ENCODE peak calls at places on chromosomes 2 and 18, in six cellular contexts. P, V, F, O, X and W are unnamed samples.

GRCh38 chr2:1600191-1601063 is 143.9 kb downstream of the PXDN start:
- DNase-seq in F (peak; percentile 46), V (no peak), P (no peak), O (no peak), X (no peak), W (no peak)

GRCh38 chr2:24785704-24786321 is 7.4 kb downstream of the PTRHD1 start:
- DNase-seq in V (no peak), O (no peak), F (no peak), P (no peak), X (no peak), W (peak; percentile 95)

GRCh38 chr18:58645398-58645797 is 16.5 kb upstream of the ALPK2 start:
- DNase-seq in O (no peak), V (no peak), F (no peak), P (no peak), X (peak; percentile 25), W (no peak)

GRCh38 chr2:70992945-70993688 is 1.6 kb downstream of the TEX261 start:
- DNase-seq in O (no peak), F (no peak), V (peak; percentile 9), X (no peak), P (no peak), W (peak; percentile 64)

GRCh38 chr2:10993001-10993481 is 81.3 kb downstream of the KCNF1 start:
- DNase-seq in O (no peak), F (no peak), V (no peak), P (no peak), X (no peak), W (no peak)

GRCh38 chr2:220550995-220551702 is 923.7 kb downstream of the SLC4A3 start:
- DNase-seq in X (peak; percentile 36), O (no peak), P (no peak), V (no peak), F (no peak), W (no peak)

GRCh38 chr18:59006461-59007067 is 133.1 kb upstream of the SEC11C start:
- DNase-seq in P (no peak), O (no peak), V (no peak), F (no peak), X (no peak), W (no peak)

GRCh38 chr2:40346535-40347354 is 105.1 kb downstream of the SLC8A1 start:
- DNase-seq in O (no peak), V (no peak), F (no peak), P (no peak), X (no peak), W (no peak)

GRCh38 chr2:1643220-1643619 is 101.1 kb downstream of the PXDN start:
- DNase-seq in V (no peak), O (no peak), P (no peak), X (no peak), F (no peak), W (no peak)

GRCh38 chr2:29119211-29119610 is 4.0 kb downstream of the CLIP4 start:
- DNase-seq in F (no peak), V (no peak), O (no peak), P (no peak), X (peak; percentile 29), W (no peak)

GRCh38 chr18:48932822-48933510 is 17.8 kb downstream of the SMAD7 start:
- DNase-seq in P (peak; percentile 32), O (no peak), V (no peak), F (no peak), X (no peak), W (peak; percentile 78)
- H3K36me3 ChIP-seq in P (no peaks in the 10 kb centered on the region), O (no peaks in the 10 kb centered on the region), V (no peaks in the 10 kb centered on the region), F (no peaks in the 10 kb centered on the region), X (no peaks in the 10 kb centered on the region), W (no peaks in the 10 kb centered on the region)

GRCh38 chr2:54618646-54619565 is 104.6 kb upstream of the EML6 start:
- DNase-seq in X (no peak), F (no peak), O (peak; percentile 33), P (no peak), V (no peak), W (no peak)

GRCh38 chr2:54615832-54616534 is 107.5 kb upstream of the EML6 start:
- DNase-seq in O (no peak), F (no peak), V (no peak), P (no peak), X (no peak), W (no peak)

GRCh38 chr2:54614815-54615214 is 108.6 kb upstream of the EML6 start:
- DNase-seq in F (no peak), O (no peak), P (no peak), X (no peak), V (no peak), W (no peak)

GRCh38 chr2:54619660-54620231 is 103.7 kb upstream of the EML6 start:
- DNase-seq in O (no peak), X (no peak), V (no peak), P (no peak), F (no peak), W (no peak)

DNA sequence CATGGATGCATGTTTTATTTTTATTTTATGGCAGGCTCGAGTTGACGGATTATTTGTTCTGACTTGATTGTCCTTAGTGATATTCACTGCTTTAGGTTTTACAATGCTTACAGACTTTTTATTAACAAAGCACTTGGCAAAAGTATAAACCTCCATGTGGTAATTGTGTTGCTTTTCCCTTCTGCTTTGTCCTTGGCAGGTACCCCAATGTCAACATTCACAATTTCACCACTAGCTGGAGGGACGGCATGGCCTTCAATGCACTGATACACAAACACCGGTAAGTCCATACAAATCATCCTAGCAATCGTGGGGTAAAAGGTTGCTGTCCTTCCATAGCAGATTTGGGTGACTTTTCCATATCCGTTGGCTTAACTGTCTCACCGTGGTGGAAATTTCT is 106.1 kb upstream of the EML6 start:
- DNase-seq in F (no peak), O (no peak), V (no peak), X (no peak), P (no peak), W (no peak)
- H3K36me3 ChIP-seq in F (no peaks in the 10 kb centered on the region), O (peaks cover 15% of the 10 kb centered on the region), V (no peaks in the 10 kb centered on the region), X (peaks cover 27% of the 10 kb centered on the region), P (peaks cover 64% of the 10 kb centered on the region), W (no peaks in the 10 kb centered on the region)

GRCh38 chr2:133847591-133847990 is 279.3 kb upstream of the NCKAP5 start:
- DNase-seq in F (no peak), O (no peak), X (no peak), P (no peak), V (no peak), W (no peak)
- H3K36me3 ChIP-seq in F (no peaks in the 10 kb centered on the region), O (no peaks in the 10 kb centered on the region), X (no peaks in the 10 kb centered on the region), P (no peaks in the 10 kb centered on the region), V (no peaks in the 10 kb centered on the region), W (no peaks in the 10 kb centered on the region)

DNA sequence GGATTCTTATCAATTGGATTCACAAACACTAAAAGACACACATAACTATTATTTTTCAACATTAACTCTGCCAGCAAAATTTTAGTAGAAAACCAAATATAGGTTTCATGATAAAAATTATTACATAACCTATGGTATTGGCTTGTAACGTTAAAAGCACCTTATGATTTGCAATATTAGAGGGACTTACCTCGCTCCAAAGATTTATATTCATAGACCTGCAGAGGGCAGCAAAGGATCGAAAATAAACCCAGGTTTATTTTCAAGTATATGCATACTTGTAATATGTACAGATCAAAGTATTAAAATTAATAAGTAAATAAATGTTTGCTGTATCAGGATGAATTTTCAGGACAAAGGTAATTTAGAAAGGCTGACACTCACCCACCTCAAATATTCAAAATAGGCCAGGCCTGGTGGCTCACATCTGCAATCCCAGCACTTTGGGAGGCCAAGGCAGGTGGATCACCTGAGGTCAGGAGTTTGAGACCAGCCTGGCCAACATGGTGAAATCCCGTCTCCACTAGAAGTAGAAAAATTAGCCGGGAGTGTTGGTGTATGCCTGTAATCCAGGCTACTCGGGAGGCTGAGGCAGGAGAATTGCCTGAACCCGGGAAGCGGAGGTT is 45.3 kb downstream of the LRPPRC start:
- DNase-seq in F (no peak), V (no peak), X (peak; percentile 19), P (no peak), O (peak; percentile 17), W (peak; percentile 70)
- H3K36me3 ChIP-seq in F (no peaks in the 10 kb centered on the region), V (no peaks in the 10 kb centered on the region), X (peaks cover 66% of the 10 kb centered on the region), P (peaks cover 42% of the 10 kb centered on the region), O (peaks cover 29% of the 10 kb centered on the region), W (peaks cover 68% of the 10 kb centered on the region)

GRCh38 chr2:158666969-158667368 is 128.1 kb upstream of the DAPL1 start:
- DNase-seq in P (peak; percentile 36), F (no peak), V (no peak), O (no peak), X (no peak), W (no peak)

GRCh38 chr2:158667567-158667966 is 127.5 kb upstream of the DAPL1 start:
- DNase-seq in O (no peak), V (no peak), F (no peak), X (peak; percentile 74), P (no peak), W (no peak)

GRCh38 chr2:158665536-158666302 is 129.4 kb upstream of the DAPL1 start:
- DNase-seq in F (no peak), X (no peak), P (no peak), O (no peak), V (no peak), W (no peak)

GRCh38 chr2:158668394-158668793 is 126.7 kb upstream of the DAPL1 start:
- DNase-seq in P (no peak), O (no peak), F (no peak), X (no peak), V (peak; percentile 31), W (no peak)

DNA sequence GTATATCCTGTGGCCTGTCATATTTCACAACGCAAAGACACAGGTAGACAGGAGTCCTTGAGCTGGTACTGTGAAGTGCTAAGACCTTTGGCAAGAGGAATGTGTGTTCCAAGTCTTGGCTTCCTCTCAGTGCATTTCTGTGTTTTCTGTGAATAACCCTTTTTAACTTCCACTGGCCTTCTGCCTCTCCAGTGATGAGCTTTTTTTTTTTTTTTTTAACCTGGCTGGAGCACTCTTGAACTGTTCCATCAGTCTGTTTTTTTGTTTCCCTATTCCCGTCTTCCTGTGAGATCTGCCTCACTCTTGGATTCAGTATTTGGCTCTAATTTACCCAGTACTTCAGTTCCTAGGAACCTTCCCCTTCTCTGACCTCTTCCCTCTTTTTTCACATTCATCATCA is 127.1 kb upstream of the DAPL1 start:
- DNase-seq in F (no peak), X (no peak), V (no peak), P (no peak), O (no peak), W (no peak)
- H3K36me3 ChIP-seq in F (no peaks in the 10 kb centered on the region), X (peaks cover 14% of the 10 kb centered on the region), V (no peaks in the 10 kb centered on the region), P (peaks cover 13% of the 10 kb centered on the region), O (no peaks in the 10 kb centered on the region), W (no peaks in the 10 kb centered on the region)

GRCh38 chr2:237645261-237645660 is 17.9 kb downstream of the LRRFIP1 start:
- DNase-seq in V (no peak), P (no peak), F (no peak), O (no peak), X (no peak), W (no peak)

GRCh38 chr2:237642030-237642700 is 14.8 kb downstream of the LRRFIP1 start:
- DNase-seq in X (no peak), V (no peak), P (no peak), O (no peak), F (no peak), W (no peak)

GRCh38 chr2:237644059-237644703 is 16.8 kb downstream of the LRRFIP1 start:
- DNase-seq in F (no peak), X (no peak), O (no peak), P (no peak), V (no peak), W (no peak)

GRCh38 chr2:237643066-237643465 is 15.7 kb downstream of the LRRFIP1 start:
- DNase-seq in V (no peak), F (no peak), O (no peak), P (no peak), X (no peak), W (no peak)

GRCh38 chr2:237643582-237643981 is 16.2 kb downstream of the LRRFIP1 start:
- DNase-seq in P (no peak), V (no peak), F (no peak), O (no peak), X (no peak), W (no peak)
- H3K36me3 ChIP-seq in P (no peaks in the 10 kb centered on the region), V (no peaks in the 10 kb centered on the region), F (no peaks in the 10 kb centered on the region), O (no peaks in the 10 kb centered on the region), X (no peaks in the 10 kb centered on the region), W (no peaks in the 10 kb centered on the region)